ENCODE peak calls at places on chromosomes 2 and 18, in eight cellular contexts. W, K, S, G, U, P, R and L are unnamed samples.

GRCh38 chr2:100320547-100321180 is 1.6 kb downstream of the LONRF2 start:
- DNase-seq in W (no peak), K (no peak), S (no peak), G (no peak), U (no peak), P (peak; percentile 37), R (no peak), L (no peak)

GRCh38 chr2:30932850-30933249 is 125.6 kb upstream of the CAPN13 start:
- DNase-seq in W (no peak), K (no peak), S (no peak), G (no peak), U (no peak), P (no peak), R (no peak), L (no peak)

GRCh38 chr18:58268849-58269248 is 224.8 kb downstream of the NEDD4L start:
- DNase-seq in W (no peak), K (no peak), S (no peak), G (no peak), U (no peak), P (peak; percentile 96), R (no peak), L (no peak)

GRCh38 chr2:178279142-178279541 is 84.8 kb downstream of the OSBPL6 start:
- DNase-seq in W (no peak), K (no peak), S (no peak), G (no peak), U (no peak), P (peak; percentile 94), R (no peak), L (no peak)

GRCh38 chr18:49846718-49847470 is 33.6 kb upstream of the ACAA2 start:
- DNase-seq in W (no peak), K (no peak), S (no peak), G (peak; percentile 76), U (no peak), P (no peak), R (no peak), L (no peak)

GRCh38 chr2:217438821-217439220 is 564.0 kb downstream of the TNS1 start:
- DNase-seq in W (no peak), K (no peak), S (no peak), G (no peak), U (no peak), P (no peak), R (no peak), L (no peak)

GRCh38 chr2:238883315-238884004 is 35.6 kb downstream of the TWIST2 start:
- DNase-seq in W (no peak), K (no peak), S (no peak), G (no peak), U (no peak), P (no peak), R (no peak), L (no peak)

GRCh38 chr2:126979039-126979438 is 80.3 kb downstream of the TEX51 start:
- DNase-seq in W (no peak), K (no peak), S (no peak), G (no peak), U (no peak), P (no peak), R (no peak), L (no peak)